ENCODE peak calls at places on chromosome 4, in eight cellular contexts. One of them, this sample, is unnamed.

GRCh38 chr4:110869114-110869513 is 246.2 kb upstream of the PITX2 start:
- DNase-seq in SK-N-SH: no peak
- DNase-seq in adrenal gland: no peak
- DNase-seq in colonic mucosa: no peak
- DNase-seq in coronary artery: no peak
- DNase-seq in activated B cell treated with CpG ODN at 0.5 μM for 24 hours: no peak
- DNase-seq in mesothelial cell of epicardium: no peak
- DNase-seq in spleen: no peak
- DNase-seq in this sample: no peak

GRCh38 chr4:2417765-2418651 is at the start of gene ZFYVE28:
- DNase-seq in colonic mucosa: peak; percentile 34
- DNase-seq in coronary artery: no peak
- DNase-seq in spleen: peak; percentile 86
- DNase-seq in activated B cell treated with CpG ODN at 0.5 μM for 24 hours: no peak
- DNase-seq in mesothelial cell of epicardium: no peak
- DNase-seq in adrenal gland: peak; percentile 31
- DNase-seq in SK-N-SH: no peak
- DNase-seq in this sample: peak; percentile 65

GRCh38 chr4:123359449-123360306 is 36.9 kb upstream of the SPRY1 start:
- DNase-seq in SK-N-SH: no peak
- DNase-seq in mesothelial cell of epicardium: no peak
- DNase-seq in spleen: no peak
- DNase-seq in colonic mucosa: no peak
- DNase-seq in activated B cell treated with CpG ODN at 0.5 μM for 24 hours: no peak
- DNase-seq in coronary artery: no peak
- DNase-seq in adrenal gland: no peak
- DNase-seq in this sample: no peak

GRCh38 chr4:150131581-150132228 is 53.5 kb downstream of the DCLK2 start:
- DNase-seq in spleen: no peak
- DNase-seq in colonic mucosa: no peak
- DNase-seq in coronary artery: no peak
- DNase-seq in activated B cell treated with CpG ODN at 0.5 μM for 24 hours: no peak
- DNase-seq in SK-N-SH: no peak
- DNase-seq in mesothelial cell of epicardium: no peak
- DNase-seq in adrenal gland: no peak
- DNase-seq in this sample: no peak

GRCh38 chr4:177448850-177449249 is 6.6 kb upstream of the AGA start:
- DNase-seq in adrenal gland: no peak
- DNase-seq in colonic mucosa: no peak
- DNase-seq in activated B cell treated with CpG ODN at 0.5 μM for 24 hours: no peak
- DNase-seq in coronary artery: no peak
- DNase-seq in SK-N-SH: no peak
- DNase-seq in mesothelial cell of epicardium: no peak
- DNase-seq in spleen: no peak
- DNase-seq in this sample: no peak

GRCh38 chr4:5146248-5146647 is 95.0 kb downstream of the STK32B start:
- DNase-seq in mesothelial cell of epicardium: no peak
- DNase-seq in activated B cell treated with CpG ODN at 0.5 μM for 24 hours: no peak
- DNase-seq in SK-N-SH: no peak
- DNase-seq in colonic mucosa: no peak
- DNase-seq in spleen: no peak
- DNase-seq in coronary artery: no peak
- DNase-seq in adrenal gland: no peak
- DNase-seq in this sample: no peak

GRCh38 chr4:94407846-94408245 is 43.9 kb upstream of the PDLIM5 start:
- DNase-seq in colonic mucosa: no peak
- DNase-seq in activated B cell treated with CpG ODN at 0.5 μM for 24 hours: no peak
- DNase-seq in adrenal gland: no peak
- DNase-seq in spleen: no peak
- DNase-seq in SK-N-SH: no peak
- DNase-seq in coronary artery: no peak
- DNase-seq in mesothelial cell of epicardium: no peak
- DNase-seq in this sample: no peak

GRCh38 chr4:78624048-78624447 is 72.5 kb downstream of the ANXA3 start:
- DNase-seq in adrenal gland: no peak
- DNase-seq in colonic mucosa: no peak
- DNase-seq in activated B cell treated with CpG ODN at 0.5 μM for 24 hours: no peak
- DNase-seq in spleen: no peak
- DNase-seq in coronary artery: no peak
- DNase-seq in SK-N-SH: no peak
- DNase-seq in mesothelial cell of epicardium: no peak
- DNase-seq in this sample: no peak

GRCh38 chr4:78313754-78314120 is 237.8 kb upstream of the ANXA3 start:
- DNase-seq in mesothelial cell of epicardium: no peak
- DNase-seq in spleen: no peak
- DNase-seq in coronary artery: no peak
- DNase-seq in adrenal gland: no peak
- DNase-seq in colonic mucosa: no peak
- DNase-seq in SK-N-SH: no peak
- DNase-seq in activated B cell treated with CpG ODN at 0.5 μM for 24 hours: no peak
- DNase-seq in this sample: no peak

GRCh38 chr4:118948545-118949144 is 60.0 kb downstream of the SYNPO2 start:
- DNase-seq in spleen: no peak
- DNase-seq in coronary artery: no peak
- DNase-seq in mesothelial cell of epicardium: no peak
- DNase-seq in colonic mucosa: no peak
- DNase-seq in activated B cell treated with CpG ODN at 0.5 μM for 24 hours: no peak
- DNase-seq in SK-N-SH: no peak
- DNase-seq in adrenal gland: no peak
- DNase-seq in this sample: no peak

GRCh38 chr4:118950929-118951570 is 62.4 kb downstream of the SYNPO2 start:
- DNase-seq in spleen: no peak
- DNase-seq in mesothelial cell of epicardium: no peak
- DNase-seq in SK-N-SH: no peak
- DNase-seq in adrenal gland: no peak
- DNase-seq in coronary artery: no peak
- DNase-seq in activated B cell treated with CpG ODN at 0.5 μM for 24 hours: no peak
- DNase-seq in colonic mucosa: no peak
- DNase-seq in this sample: no peak

GRCh38 chr4:118953276-118953675 is 64.6 kb downstream of the SYNPO2 start:
- DNase-seq in adrenal gland: no peak
- DNase-seq in activated B cell treated with CpG ODN at 0.5 μM for 24 hours: no peak
- DNase-seq in SK-N-SH: no peak
- DNase-seq in colonic mucosa: no peak
- DNase-seq in spleen: no peak
- DNase-seq in coronary artery: no peak
- DNase-seq in mesothelial cell of epicardium: no peak
- DNase-seq in this sample: no peak

GRCh38 chr4:118947095-118947494 is 58.4 kb downstream of the SYNPO2 start:
- DNase-seq in colonic mucosa: no peak
- DNase-seq in activated B cell treated with CpG ODN at 0.5 μM for 24 hours: no peak
- DNase-seq in mesothelial cell of epicardium: no peak
- DNase-seq in SK-N-SH: no peak
- DNase-seq in coronary artery: no peak
- DNase-seq in spleen: no peak
- DNase-seq in adrenal gland: no peak
- DNase-seq in this sample: no peak

DNA sequence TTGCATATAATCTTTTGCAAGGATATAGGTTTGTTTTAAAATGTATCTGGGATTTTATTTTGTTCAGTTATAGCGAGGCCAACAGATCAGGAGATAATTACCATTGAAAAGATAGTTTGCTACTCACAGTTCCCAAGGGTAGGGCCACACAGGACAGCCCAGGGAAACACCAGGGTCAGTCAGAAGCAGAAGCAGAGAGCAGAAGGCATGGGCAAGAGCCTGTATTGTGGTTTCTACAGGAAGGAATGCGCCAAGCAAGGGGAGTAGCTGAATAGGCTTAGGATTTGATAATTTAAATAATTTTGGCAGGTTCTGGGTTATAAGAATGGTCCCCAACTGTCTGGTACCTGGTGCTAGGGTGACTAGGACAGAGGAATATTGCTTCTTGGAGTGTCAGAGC is 61.6 kb downstream of the SYNPO2 start:
- DNase-seq in mesothelial cell of epicardium: no peak
- DNase-seq in activated B cell treated with CpG ODN at 0.5 μM for 24 hours: no peak
- DNase-seq in SK-N-SH: no peak
- DNase-seq in adrenal gland: no peak
- DNase-seq in spleen: no peak
- DNase-seq in colonic mucosa: no peak
- DNase-seq in coronary artery: no peak
- DNase-seq in this sample: no peak
- TF ChIP-seq CTCF in mesothelial cell of epicardium: no peak
- TF ChIP-seq CTCF in activated B cell treated with CpG ODN at 0.5 μM for 24 hours: no peak
- TF ChIP-seq CTCF in SK-N-SH: no peak
- TF ChIP-seq CTCF in adrenal gland: no peak
- TF ChIP-seq CTCF in spleen: no peak
- TF ChIP-seq CTCF in colonic mucosa: no peak
- TF ChIP-seq CTCF in coronary artery: no peak
- TF ChIP-seq CTCF in this sample: no peak

DNA sequence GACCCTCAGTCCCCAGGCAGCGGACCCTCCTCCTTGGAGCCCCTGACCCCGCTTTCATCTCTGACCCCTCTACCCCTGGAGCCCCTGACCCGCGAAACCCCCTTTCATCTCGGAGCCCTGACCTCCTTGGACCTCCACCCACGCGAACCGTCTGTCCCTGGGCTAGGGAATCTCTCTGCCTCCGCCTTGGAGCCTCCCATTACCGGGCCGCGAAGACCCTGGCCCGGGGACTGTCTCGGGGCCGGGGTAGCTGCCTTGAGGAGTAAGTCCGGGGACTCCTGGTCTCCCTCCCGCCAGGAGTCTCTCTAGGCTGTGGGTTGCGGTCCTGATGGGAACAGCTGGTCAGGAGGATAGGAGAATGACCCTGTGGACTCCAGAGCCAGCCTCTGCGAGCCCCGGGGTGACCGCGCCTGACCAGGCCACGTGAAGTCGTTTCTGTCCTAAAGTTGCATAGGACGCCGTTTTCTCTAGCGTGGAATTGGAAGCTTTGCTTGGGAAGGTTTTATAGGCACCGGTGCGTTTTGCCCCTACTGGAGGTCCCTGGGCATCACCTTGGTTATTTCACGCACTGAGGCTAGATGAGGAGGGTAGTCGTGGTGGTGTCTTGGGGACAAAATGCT is 824 bp downstream of the TBC1D14 start:
- DNase-seq in mesothelial cell of epicardium: no peak
- DNase-seq in colonic mucosa: peak; percentile 49
- DNase-seq in SK-N-SH: peak; percentile 51
- DNase-seq in spleen: no peak
- DNase-seq in adrenal gland: peak; percentile 67
- DNase-seq in activated B cell treated with CpG ODN at 0.5 μM for 24 hours: no peak
- DNase-seq in coronary artery: no peak
- DNase-seq in this sample: no peak
- TF ChIP-seq CTCF in mesothelial cell of epicardium: no peak
- TF ChIP-seq CTCF in colonic mucosa: no peak
- TF ChIP-seq CTCF in SK-N-SH: peak; percentile 20
- TF ChIP-seq CTCF in spleen: peak; percentile 25
- TF ChIP-seq CTCF in adrenal gland: peak; percentile 23
- TF ChIP-seq CTCF in activated B cell treated with CpG ODN at 0.5 μM for 24 hours: no peak
- TF ChIP-seq CTCF in coronary artery: no peak
- TF ChIP-seq CTCF in this sample: peak; percentile 62

DNA sequence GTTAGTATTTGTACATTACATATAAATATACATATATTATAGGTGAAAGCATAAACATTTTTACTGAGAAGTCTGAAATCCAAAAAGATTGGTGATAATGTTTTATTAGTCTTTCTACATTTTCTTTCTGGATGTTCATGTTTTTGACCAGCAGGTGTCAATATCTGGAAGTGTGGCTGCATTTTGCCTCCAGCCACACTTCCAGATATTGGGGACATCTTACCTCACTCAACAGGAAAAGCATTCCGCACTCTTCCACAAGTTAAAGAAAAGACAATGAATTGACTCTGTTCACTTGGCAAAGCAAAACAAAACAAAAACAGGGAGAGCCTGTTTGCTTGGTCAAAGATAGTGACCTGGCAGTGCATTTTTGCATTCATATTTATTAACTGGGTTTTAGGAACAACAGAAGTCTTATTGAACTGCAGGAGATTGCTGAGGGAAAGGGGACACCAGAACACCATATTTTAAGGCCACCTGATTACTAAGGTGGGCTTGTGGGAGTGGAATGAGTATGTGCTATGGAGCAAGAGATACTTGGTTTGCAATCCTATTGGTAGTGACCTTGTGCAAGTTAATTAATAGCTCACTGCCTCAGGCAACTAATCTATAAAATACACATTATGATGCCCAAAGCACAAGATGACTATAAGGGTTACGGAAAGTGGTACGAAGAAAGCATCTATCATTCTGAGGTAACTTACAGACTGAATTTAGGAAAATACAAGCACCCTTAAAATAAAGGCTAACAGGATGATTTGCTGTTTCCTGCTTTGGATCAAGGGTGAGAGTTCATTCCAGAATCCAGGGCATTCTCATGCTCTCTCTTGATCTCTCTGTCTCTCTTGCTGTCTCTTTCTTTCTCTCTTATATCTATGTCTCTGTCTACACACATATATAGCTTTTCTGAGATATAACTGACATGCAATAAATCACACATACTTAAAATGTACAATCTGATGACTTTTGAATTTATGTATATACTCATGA is 389.9 kb upstream of the EMCN start:
- DNase-seq in colonic mucosa: no peak
- DNase-seq in SK-N-SH: no peak
- DNase-seq in adrenal gland: no peak
- DNase-seq in mesothelial cell of epicardium: no peak
- DNase-seq in activated B cell treated with CpG ODN at 0.5 μM for 24 hours: no peak
- DNase-seq in coronary artery: no peak
- DNase-seq in spleen: no peak
- DNase-seq in this sample: no peak
- TF ChIP-seq CTCF in colonic mucosa: peak; percentile 19
- TF ChIP-seq CTCF in SK-N-SH: peak; percentile 50
- TF ChIP-seq CTCF in adrenal gland: peak; percentile 31
- TF ChIP-seq CTCF in mesothelial cell of epicardium: peak; percentile 38
- TF ChIP-seq CTCF in activated B cell treated with CpG ODN at 0.5 μM for 24 hours: no peak
- TF ChIP-seq CTCF in coronary artery: no peak
- TF ChIP-seq CTCF in spleen: peak; percentile 25
- TF ChIP-seq CTCF in this sample: peak; percentile 66

DNA sequence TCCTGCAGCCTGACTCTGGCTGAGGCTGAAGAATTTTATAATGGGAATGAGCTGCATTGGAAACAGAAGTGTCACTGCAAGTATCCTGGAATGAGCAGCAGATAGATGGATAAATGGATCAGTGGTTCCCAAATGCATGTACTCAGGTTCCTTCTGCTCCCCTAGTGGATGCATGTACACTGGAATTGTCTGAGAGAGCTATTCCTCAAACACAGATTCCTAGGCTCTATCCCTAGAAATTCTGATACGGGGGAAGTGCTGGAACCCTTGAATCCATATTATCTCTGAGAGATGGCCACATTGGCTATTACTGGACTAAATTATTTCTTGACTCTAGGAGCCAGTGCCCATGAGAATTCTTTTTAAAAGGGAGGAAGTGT is 64.8 kb downstream of the TMEM131L start:
- DNase-seq in coronary artery: no peak
- DNase-seq in colonic mucosa: no peak
- DNase-seq in spleen: no peak
- DNase-seq in SK-N-SH: peak; percentile 31
- DNase-seq in adrenal gland: no peak
- DNase-seq in activated B cell treated with CpG ODN at 0.5 μM for 24 hours: no peak
- DNase-seq in mesothelial cell of epicardium: no peak
- DNase-seq in this sample: no peak
- TF ChIP-seq CTCF in coronary artery: no peak
- TF ChIP-seq CTCF in colonic mucosa: no peak
- TF ChIP-seq CTCF in spleen: no peak
- TF ChIP-seq CTCF in SK-N-SH: peak; percentile 26
- TF ChIP-seq CTCF in adrenal gland: no peak
- TF ChIP-seq CTCF in activated B cell treated with CpG ODN at 0.5 μM for 24 hours: no peak
- TF ChIP-seq CTCF in mesothelial cell of epicardium: no peak
- TF ChIP-seq CTCF in this sample: no peak

GRCh38 chr4:60952921-60953320 is 247.2 kb upstream of the ADGRL3 start:
- DNase-seq in colonic mucosa: no peak
- DNase-seq in SK-N-SH: no peak
- DNase-seq in coronary artery: no peak
- DNase-seq in mesothelial cell of epicardium: no peak
- DNase-seq in adrenal gland: peak; percentile 21
- DNase-seq in activated B cell treated with CpG ODN at 0.5 μM for 24 hours: no peak
- DNase-seq in spleen: no peak
- DNase-seq in this sample: no peak
- TF ChIP-seq CTCF in colonic mucosa: no peak
- TF ChIP-seq CTCF in SK-N-SH: no peak
- TF ChIP-seq CTCF in coronary artery: no peak
- TF ChIP-seq CTCF in mesothelial cell of epicardium: no peak
- TF ChIP-seq CTCF in adrenal gland: no peak
- TF ChIP-seq CTCF in activated B cell treated with CpG ODN at 0.5 μM for 24 hours: no peak
- TF ChIP-seq CTCF in spleen: no peak
- TF ChIP-seq CTCF in this sample: no peak

GRCh38 chr4:11497212-11497806 is 68.6 kb upstream of the HS3ST1 start:
- DNase-seq in activated B cell treated with CpG ODN at 0.5 μM for 24 hours: no peak
- DNase-seq in spleen: no peak
- DNase-seq in mesothelial cell of epicardium: no peak
- DNase-seq in adrenal gland: no peak
- DNase-seq in coronary artery: no peak
- DNase-seq in SK-N-SH: no peak
- DNase-seq in colonic mucosa: peak; percentile 24
- DNase-seq in this sample: no peak
- TF ChIP-seq CTCF in activated B cell treated with CpG ODN at 0.5 μM for 24 hours: no peak
- TF ChIP-seq CTCF in spleen: no peak
- TF ChIP-seq CTCF in mesothelial cell of epicardium: no peak
- TF ChIP-seq CTCF in adrenal gland: no peak
- TF ChIP-seq CTCF in coronary artery: no peak
- TF ChIP-seq CTCF in SK-N-SH: no peak
- TF ChIP-seq CTCF in colonic mucosa: peak; percentile 14
- TF ChIP-seq CTCF in this sample: no peak